ENCODE peak calls at places on chromosomes 5 and 9, in seven cellular contexts. U, S, O, V, N, Z and M are unnamed samples.

GRCh38 chr5:78509884-78510769 is 138.4 kb downstream of the LHFPL2 start:
- DNase-seq in N (peak; percentile 70), V (no peak), S (peak; percentile 46), O (no peak), U (peak; percentile 11), Z (no peak), M (peak; percentile 54)

GRCh38 chr9:127129718-127130085 is 7.3 kb upstream of the ANGPTL2 start:
- DNase-seq in U (no peak), N (no peak), V (no peak), S (no peak), Z (no peak), O (no peak), M (peak; percentile 29)

GRCh38 chr9:136482793-136483588 is at the start of gene SEC16A:
- DNase-seq in V (peak; percentile 100), N (peak; percentile 100), Z (peak; percentile 98), O (peak; percentile 94), U (peak; percentile 100), S (peak; percentile 99), M (peak; percentile 99)

GRCh38 chr9:130664191-130665028 is at the start of gene PRDM12:
- DNase-seq in S (no peak), U (no peak), Z (no peak), O (no peak), N (no peak), V (no peak), M (no peak)

GRCh38 chr9:129549684-129550083 is 71.2 kb downstream of the C9orf50 start:
- DNase-seq in S (no peak), Z (peak; percentile 62), N (peak; percentile 79), U (no peak), V (no peak), O (no peak), M (peak; percentile 63)

GRCh38 chr9:77759391-77759790 is 111.3 kb upstream of the GNA14 start:
- DNase-seq in S (no peak), V (no peak), Z (no peak), O (no peak), N (no peak), U (no peak), M (no peak)

GRCh38 chr9:113702423-113702755 is 173.7 kb upstream of the ZNF618 start:
- DNase-seq in V (no peak), U (no peak), Z (no peak), O (no peak), S (no peak), N (no peak), M (no peak)

GRCh38 chr5:10505517-10506095 is 58.3 kb upstream of the ANKRD33B start:
- DNase-seq in V (no peak), Z (no peak), O (no peak), U (no peak), N (no peak), S (no peak), M (no peak)

GRCh38 chr9:108551030-108551964 is 304.5 kb downstream of the ACTL7B start:
- DNase-seq in U (no peak), Z (peak; percentile 89), S (no peak), N (no peak), O (peak; percentile 14), V (no peak), M (no peak)

GRCh38 chr9:114805670-114806551 is at the start of gene TNFSF15:
- DNase-seq in Z (no peak), V (no peak), N (peak; percentile 15), U (no peak), S (peak; percentile 30), O (peak; percentile 7), M (no peak)

GRCh38 chr9:136482046-136482792 is 621 bp downstream of the SEC16A start:
- DNase-seq in O (peak; percentile 55), V (no peak), N (no peak), S (no peak), U (no peak), Z (peak; percentile 38), M (peak; percentile 4)

GRCh38 chr9:111038336-111039202 is at the start of gene LPAR1:
- DNase-seq in O (peak; percentile 42), V (no peak), U (no peak), S (no peak), Z (peak; percentile 78), N (peak; percentile 58), M (no peak)

GRCh38 chr9:113011911-113012381 is at the start of gene ZNF883:
- DNase-seq in N (peak; percentile 77), V (no peak), S (peak; percentile 57), O (peak; percentile 50), Z (peak; percentile 71), U (no peak), M (peak; percentile 74)

GRCh38 chr5:109718216-109718615 is 28.5 kb downstream of the MAN2A1 start:
- DNase-seq in U (no peak), S (no peak), V (no peak), Z (no peak), N (no peak), O (no peak), M (no peak)

GRCh38 chr9:109908459-109909390 is 128.7 kb downstream of the PALM2AKAP2 start:
- DNase-seq in Z (peak; percentile 19), N (no peak), V (no peak), U (no peak), O (peak; percentile 40), S (no peak), M (no peak)

GRCh38 chr5:1097381-1097893 is 14.4 kb downstream of the SLC12A7 start:
- DNase-seq in S (no peak), Z (no peak), U (no peak), N (no peak), O (no peak), V (no peak), M (no peak)

GRCh38 chr5:14507156-14507941 is 74.2 kb upstream of the OTULINL start:
- DNase-seq in O (no peak), U (no peak), Z (no peak), S (no peak), N (no peak), V (no peak), M (no peak)

GRCh38 chr5:173498286-173498685 is 118.2 kb downstream of the BOD1 start:
- DNase-seq in O (peak; percentile 35), S (no peak), V (no peak), Z (peak; percentile 67), N (no peak), U (no peak), M (no peak)

GRCh38 chr5:157383151-157383810 is 76.7 kb upstream of the NIPAL4 start:
- DNase-seq in N (no peak), S (no peak), V (no peak), Z (no peak), U (no peak), O (no peak), M (no peak)

GRCh38 chr5:179182601-179183000 is 122.4 kb downstream of the ZNF354C start:
- DNase-seq in Z (no peak), S (no peak), U (no peak), O (no peak), V (no peak), N (no peak), M (no peak)

GRCh38 chr9:385818-386398 is 171.2 kb downstream of the DOCK8 start:
- DNase-seq in O (peak; percentile 40), Z (peak; percentile 62), S (peak; percentile 31), N (peak; percentile 77), U (no peak), V (no peak), M (peak; percentile 55)

GRCh38 chr5:55344392-55344992 is 36.7 kb downstream of the MTREX start:
- DNase-seq in O (peak; percentile 11), Z (peak; percentile 78), N (peak; percentile 74), U (peak; percentile 5), V (peak; percentile 38), S (peak; percentile 10), M (peak; percentile 76)

GRCh38 chr5:172854451-172854871 is 20.4 kb downstream of the ERGIC1 start:
- DNase-seq in S (no peak), O (no peak), U (no peak), Z (peak; percentile 34), N (no peak), V (no peak), M (no peak)

GRCh38 chr5:168286386-168286785 is 5.1 kb upstream of the WWC1 start:
- DNase-seq in V (no peak), N (peak; percentile 24), U (no peak), Z (no peak), O (no peak), S (no peak), M (no peak)

GRCh38 chr9:81902601-81903000 is 25.6 kb upstream of the SPATA31D4 start:
- DNase-seq in Z (no peak), O (no peak), U (no peak), N (no peak), V (no peak), S (no peak), M (no peak)

GRCh38 chr5:116507051-116507537 is 67.5 kb downstream of the SEMA6A start:
- DNase-seq in Z (no peak), U (no peak), V (no peak), N (no peak), O (no peak), S (no peak), M (peak; percentile 49)

GRCh38 chr5:137039939-137040515 is 459.1 kb downstream of the SPOCK1 start:
- DNase-seq in N (peak; percentile 43), S (no peak), V (no peak), U (no peak), O (no peak), Z (no peak), M (peak; percentile 89)

GRCh38 chr5:30548580-30549305 is 644.7 kb upstream of the CDH6 start:
- DNase-seq in Z (no peak), U (no peak), N (no peak), S (no peak), V (no peak), O (no peak), M (no peak)

GRCh38 chr9:132201780-132202703 is 40.2 kb downstream of the NTNG2 start:
- DNase-seq in S (peak; percentile 34), U (no peak), N (no peak), Z (no peak), O (no peak), V (no peak), M (no peak)

GRCh38 chr5:111749303-111750026 is 7.5 kb downstream of the NREP start:
- DNase-seq in Z (no peak), S (no peak), V (no peak), N (no peak), U (no peak), O (no peak), M (peak; percentile 51)

GRCh38 chr5:80852331-80853245 is 107.6 kb upstream of the RASGRF2 start:
- DNase-seq in N (no peak), Z (no peak), V (no peak), S (no peak), U (no peak), O (no peak), M (no peak)

GRCh38 chr5:140202078-140202477 is 27.1 kb downstream of the CYSTM1 start:
- DNase-seq in S (no peak), N (no peak), Z (peak; percentile 53), V (no peak), O (no peak), U (no peak), M (no peak)

GRCh38 chr5:10528056-10528816 is 35.6 kb upstream of the ANKRD33B start:
- DNase-seq in V (no peak), N (no peak), U (no peak), Z (peak; percentile 58), S (no peak), O (no peak), M (no peak)

GRCh38 chr9:89435315-89435823 is 62.5 kb downstream of the SEMA4D start:
- DNase-seq in V (no peak), O (no peak), N (no peak), Z (no peak), S (peak; percentile 24), U (no peak), M (no peak)

GRCh38 chr5:54547711-54548250 is 30.2 kb downstream of the SNX18 start:
- DNase-seq in N (no peak), S (no peak), O (peak; percentile 61), U (no peak), Z (peak; percentile 12), V (no peak), M (peak; percentile 30)

GRCh38 chr5:80797428-80798024 is 142.7 kb upstream of the DHFR start:
- DNase-seq in S (no peak), O (no peak), V (no peak), Z (no peak), N (no peak), U (no peak), M (no peak)

GRCh38 chr5:171543486-171543885 is 124.0 kb downstream of the FGF18 start:
- DNase-seq in O (no peak), S (no peak), V (no peak), U (no peak), Z (no peak), N (no peak), M (no peak)

GRCh38 chr9:95572370-95573151 is 55.8 kb upstream of the PTCH1 start:
- DNase-seq in S (no peak), Z (no peak), O (no peak), U (no peak), N (no peak), V (no peak), M (peak; percentile 55)